ENCODE peak calls at places on chromosomes 2 and 18, in ten cellular contexts. V is NCI-H510A treated with DMSO at 0.1 percent for 48 hours; O is activated T-cell treated with anti-CD3 and anti-CD28 coated beads, Interleukin-2, amount 50 U/mL, for 72 hours; W is HTR-8/SVneo; G is stimulated activated CD8-positive, alpha-beta memory T cell treated with anti-CD3 and anti-CD28 coated beads, Interleukin-15, amount 100 ng/mL, for 4 hours; D is Daoy; P is AML-193; Y is HCEC 1CT; U is mammary epithelial cell; E is G401. L is an unnamed sample.

GRCh38 chr2:94875064-94875819 is 4.0 kb downstream of the TEKT4 start:
- DNase-seq in O (no peak), G (no peak), V (no peak), U (no peak), E (no peak), W (no peak), D (no peak), Y (no peak), P (no peak), L (peak)

GRCh38 chr18:69757733-69758132 is 189.9 kb downstream of the CD226 start:
- DNase-seq in O (no peak), P (no peak), D (peak), U (peak), E (no peak), V (peak), W (no peak), G (no peak), Y (peak), L (no peak)

GRCh38 chr2:183026424-183026823 is 11.8 kb downstream of the NCKAP1 start:
- DNase-seq in V (no peak), Y (no peak), W (no peak), D (no peak), E (no peak), G (no peak), O (no peak), U (no peak), P (no peak), L (no peak)

GRCh38 chr2:109018452-109018851 is 29.4 kb upstream of the EDAR start:
- DNase-seq in W (no peak), Y (no peak), O (no peak), U (no peak), D (no peak), P (no peak), V (no peak), E (no peak), G (no peak), L (no peak)

GRCh38 chr18:25056456-25056855 is 295.5 kb downstream of the ZNF521 start:
- DNase-seq in U (no peak), E (no peak), Y (no peak), W (no peak), V (no peak), O (no peak), D (no peak), G (no peak), P (no peak), L (no peak)

GRCh38 chr2:72925328-72925943 is 8.1 kb downstream of the EMX1 start:
- DNase-seq in O (no peak), W (no peak), Y (no peak), U (no peak), P (no peak), V (no peak), G (no peak), E (no peak), D (no peak), L (no peak)

GRCh38 chr2:235642446-235643107 is 148.7 kb downstream of the AGAP1 start:
- DNase-seq in P (no peak), Y (peak), E (no peak), V (no peak), O (no peak), G (no peak), D (peak), W (no peak), U (peak), L (no peak)

GRCh38 chr2:4745056-4745455 is 947.1 kb upstream of the SOX11 start:
- DNase-seq in D (no peak), E (no peak), Y (no peak), U (no peak), V (no peak), P (no peak), W (no peak), O (no peak), G (no peak), L (no peak)

GRCh38 chr2:134500211-134500935 is 218.4 kb downstream of the TMEM163 start:
- DNase-seq in U (no peak), O (no peak), P (no peak), D (no peak), G (no peak), V (no peak), W (no peak), Y (no peak), E (peak), L (no peak)